ENCODE peak calls at places on chromosomes 1 and 21, in four cellular contexts. A, B, C and Z are unnamed samples.

GRCh38 chr1:117610036-117610435 is 4.2 kb downstream of the TENT5C start:
- DNase-seq in B (no peak), C (no peak), A (no peak), Z (no peak)

GRCh38 chr1:85244271-85245053 is 15.0 kb downstream of the C1orf52 start:
- DNase-seq in C (peak; percentile 73), A (peak; percentile 93), B (no peak), Z (no peak)

GRCh38 chr1:63873751-63874150 is 99.9 kb downstream of the ROR1 start:
- DNase-seq in A (no peak), B (no peak), C (no peak), Z (no peak)

GRCh38 chr1:245461681-245462080 is 306.9 kb downstream of the KIF26B start:
- DNase-seq in A (no peak), C (no peak), B (no peak), Z (no peak)

GRCh38 chr1:53288247-53289049 is 39.4 kb downstream of the LRP8 start:
- DNase-seq in B (no peak), A (no peak), C (no peak), Z (no peak)

GRCh38 chr1:91929246-91929645 is 20.0 kb upstream of the BRDT start:
- DNase-seq in B (no peak), A (no peak), C (no peak), Z (no peak)

GRCh38 chr1:92851729-92852128 is 19.9 kb downstream of the RPL5 start:
- DNase-seq in B (no peak), A (no peak), C (no peak), Z (no peak)

GRCh38 chr1:114023377-114023776 is 44.1 kb downstream of the OLFML3 start:
- DNase-seq in A (no peak), C (no peak), B (no peak), Z (no peak)

GRCh38 chr1:43453442-43454269 is at the start of gene HYI:
- DNase-seq in B (peak; percentile 85), C (no peak), A (peak; percentile 69), Z (peak; percentile 96)

GRCh38 chr1:171740987-171741871 is 636 bp downstream of the VAMP4 start:
- DNase-seq in C (no peak), B (peak; percentile 39), A (no peak), Z (peak; percentile 42)

GRCh38 chr1:55418625-55419024 is 203.5 kb upstream of the USP24 start:
- DNase-seq in A (no peak), B (no peak), C (no peak), Z (no peak)

GRCh38 chr21:18228060-18228739 is 16.4 kb upstream of the CHODL start:
- DNase-seq in C (no peak), B (no peak), A (no peak), Z (no peak)

GRCh38 chr21:14120091-14120734 is 90.5 kb downstream of the LIPI start:
- DNase-seq in A (peak; percentile 11), B (peak; percentile 45), C (no peak), Z (no peak)

GRCh38 chr1:223419115-223419514 is 25.9 kb downstream of the CCDC185 start:
- DNase-seq in B (no peak), C (no peak), A (no peak), Z (no peak)

GRCh38 chr1:109089242-109090015 is 1.1 kb upstream of the TMEM167B start:
- DNase-seq in C (no peak), B (peak; percentile 86), A (no peak), Z (no peak)

GRCh38 chr1:36864182-36865079 is 169.9 kb downstream of the GRIK3 start:
- DNase-seq in C (no peak), A (no peak), B (peak; percentile 61), Z (no peak)

GRCh38 chr1:77056525-77056924 is 162.7 kb downstream of the PIGK start:
- DNase-seq in A (no peak), C (no peak), B (no peak), Z (no peak)

GRCh38 chr1:22287273-22287672 is 144.4 kb upstream of the WNT4 start:
- DNase-seq in A (no peak), B (no peak), C (no peak), Z (no peak)

GRCh38 chr21:33020558-33021100 is 5.1 kb upstream of the OLIG2 start:
- DNase-seq in B (no peak), C (no peak), A (no peak), Z (peak; percentile 65)

GRCh38 chr1:97159342-97159741 is 437.8 kb downstream of the PTBP2 start:
- DNase-seq in C (no peak), B (no peak), A (no peak), Z (no peak)

GRCh38 chr1:109655624-109656519 is at the start of gene GSTM4:
- DNase-seq in B (peak; percentile 71), A (no peak), C (no peak), Z (peak; percentile 72)

GRCh38 chr1:25731626-25732370 is 68.2 kb upstream of the SELENON start:
- DNase-seq in B (no peak), A (no peak), C (no peak), Z (no peak)

GRCh38 chr1:172917972-172918371 is 132.8 kb downstream of the TNFSF18 start:
- DNase-seq in C (peak; percentile 93), A (peak; percentile 91), B (no peak), Z (no peak)

GRCh38 chr1:234230414-234230862 is 142.8 kb upstream of the COA6 start:
- DNase-seq in C (no peak), A (no peak), B (no peak), Z (no peak)

GRCh38 chr1:232891656-232892317 is 58.6 kb upstream of the NTPCR start:
- DNase-seq in B (no peak), C (no peak), A (no peak), Z (no peak)

GRCh38 chr1:189121941-189122340 is 1355.7 kb downstream of the BRINP3 start:
- DNase-seq in C (no peak), B (no peak), A (no peak), Z (no peak)